ENCODE peak calls at places on chromosomes 13 and 19, in six cellular contexts. P is CD4-positive, CD25-positive, alpha-beta regulatory T cell; Q is cardiac muscle cell; G is aorta; F is OCI-LY7; E is pancreas. C is an unnamed sample. For H3K4me1 and H3K36me3, the result is how much of the 10 kb centered on the place peaks cover.

GRCh38 chr19:46125447-46125846 is 959 bp upstream of the IGFL3 start:
- DNase-seq in P (no peak), Q (no peak), G (no peak), F (peak), E (no peak), C (no peak)

GRCh38 chr19:51137812-51138425 is 4.2 kb upstream of the SIGLEC7 start:
- DNase-seq in P (no peak), Q (no peak), G (peak), F (no peak), E (no peak), C (no peak)

GRCh38 chr19:56155124-56155687 is 14.1 kb downstream of the ZNF444 start:
- DNase-seq in P (no peak), Q (no peak), G (no peak), F (no peak), E (peak), C (peak)

GRCh38 chr19:48618278-48618915 is 581 bp downstream of the RPL18 start:
- DNase-seq in P (no peak), Q (peak), G (no peak), F (no peak), E (peak), C (no peak)

GRCh38 chr13:64164435-64164834 is 2748.8 kb upstream of the PCDH20 start:
- DNase-seq in P (no peak), Q (no peak), G (no peak), F (no peak), E (peak), C (no peak)

GRCh38 chr13:28707629-28708427 is 10.9 kb downstream of the SLC46A3 start:
- DNase-seq in P (no peak), Q (no peak), G (no peak), F (peak), E (no peak), C (peak)

GRCh38 chr19:13925990-13926389 is 12.2 kb downstream of the PODNL1 start:
- DNase-seq in P (no peak), Q (no peak), G (no peak), F (no peak), E (no peak), C (no peak)

GRCh38 chr19:28358604-28359003 is 854.3 kb downstream of the UQCRFS1 start:
- DNase-seq in P (no peak), Q (no peak), G (no peak), F (no peak), E (no peak), C (no peak)

GRCh38 chr13:32811297-32811800 is 204.9 kb upstream of the KL start:
- DNase-seq in P (no peak), Q (no peak), G (no peak), F (no peak), E (no peak), C (no peak)

GRCh38 chr13:98910501-98910951 is 67.3 kb downstream of the DOCK9 start:
- DNase-seq in P (no peak), Q (no peak), G (no peak), F (no peak), E (no peak), C (no peak)

GRCh38 chr19:46180701-46181385 is 32.8 kb downstream of the IGFL2 start:
- DNase-seq in P (no peak), Q (no peak), G (no peak), F (no peak), E (no peak), C (no peak)

GRCh38 chr13:29749401-29750177 is 100.8 kb downstream of the UBL3 start:
- DNase-seq in P (no peak), Q (no peak), G (no peak), F (no peak), E (no peak), C (no peak)

GRCh38 chr13:51564252-51564651 is 20.0 kb upstream of the WDFY2 start:
- DNase-seq in P (no peak), Q (no peak), G (no peak), F (no peak), E (no peak), C (no peak)

GRCh38 chr13:102702965-102703720 is 8.3 kb upstream of the METTL21C start:
- DNase-seq in P (no peak), Q (no peak), G (no peak), F (no peak), E (no peak), C (no peak)

GRCh38 chr13:51714663-51715168 is 89.2 kb downstream of the DHRS12 start:
- DNase-seq in P (no peak), Q (no peak), G (no peak), F (no peak), E (no peak), C (no peak)

GRCh38 chr19:35328851-35329285 is at the start of gene CD22:
- DNase-seq in P (no peak), Q (no peak), G (no peak), F (peak), E (no peak), C (no peak)

GRCh38 chr19:612941-613340 is 20.4 kb downstream of the POLRMT start:
- DNase-seq in P (no peak), Q (no peak), G (no peak), F (no peak), E (peak), C (no peak)

GRCh38 chr13:20566424-20566916 is 487 bp upstream of the IFT88 start:
- DNase-seq in P (no peak), Q (no peak), G (no peak), F (no peak), E (no peak), C (no peak)

GRCh38 chr13:95814494-95814893 is 137.6 kb downstream of the DNAJC3 start:
- DNase-seq in P (no peak), Q (no peak), G (no peak), F (no peak), E (no peak), C (no peak)

GRCh38 chr19:35226748-35227147 is 1.8 kb downstream of the FAM187B start:
- DNase-seq in P (no peak), Q (no peak), G (no peak), F (no peak), E (no peak), C (no peak)

GRCh38 chr19:3683866-3684816 is 16.1 kb downstream of the PIP5K1C start:
- DNase-seq in P (no peak), Q (no peak), G (no peak), F (no peak), E (no peak), C (no peak)

GRCh38 chr19:7914099-7914498 is 531 bp upstream of the TGFBR3L start:
- DNase-seq in P (no peak), Q (no peak), G (no peak), F (no peak), E (no peak), C (no peak)

GRCh38 chr13:50236898-50237318 is 221.7 kb downstream of the KCNRG start:
- DNase-seq in P (peak), Q (no peak), G (no peak), F (no peak), E (no peak), C (no peak)

GRCh38 chr19:27870293-27870692 is 1342.7 kb downstream of the UQCRFS1 start:
- DNase-seq in P (no peak), Q (no peak), G (no peak), F (no peak), E (no peak), C (no peak)

GRCh38 chr19:38437295-38437694 is 3.8 kb downstream of the RYR1 start:
- DNase-seq in P (no peak), Q (no peak), G (no peak), F (no peak), E (no peak), C (no peak)

GRCh38 chr19:38433268-38433733 is at the start of gene RYR1:
- DNase-seq in P (peak), Q (peak), G (peak), F (peak), E (no peak), C (peak)

GRCh38 chr19:38437917-38438316 is 4.4 kb downstream of the RYR1 start:
- DNase-seq in P (no peak), Q (no peak), G (no peak), F (no peak), E (no peak), C (no peak)

GRCh38 chr19:38430931-38431330 is 2.6 kb upstream of the RYR1 start:
- DNase-seq in P (no peak), Q (no peak), G (no peak), F (no peak), E (no peak), C (no peak)

GRCh38 chr19:38434549-38435051 is 1.1 kb downstream of the RYR1 start:
- DNase-seq in P (no peak), Q (peak), G (peak), F (no peak), E (no peak), C (no peak)
- H3K4me1 ChIP-seq in P (under half), Q (under half), G (under half), F (under half), E (under half), C (under half)

DNA sequence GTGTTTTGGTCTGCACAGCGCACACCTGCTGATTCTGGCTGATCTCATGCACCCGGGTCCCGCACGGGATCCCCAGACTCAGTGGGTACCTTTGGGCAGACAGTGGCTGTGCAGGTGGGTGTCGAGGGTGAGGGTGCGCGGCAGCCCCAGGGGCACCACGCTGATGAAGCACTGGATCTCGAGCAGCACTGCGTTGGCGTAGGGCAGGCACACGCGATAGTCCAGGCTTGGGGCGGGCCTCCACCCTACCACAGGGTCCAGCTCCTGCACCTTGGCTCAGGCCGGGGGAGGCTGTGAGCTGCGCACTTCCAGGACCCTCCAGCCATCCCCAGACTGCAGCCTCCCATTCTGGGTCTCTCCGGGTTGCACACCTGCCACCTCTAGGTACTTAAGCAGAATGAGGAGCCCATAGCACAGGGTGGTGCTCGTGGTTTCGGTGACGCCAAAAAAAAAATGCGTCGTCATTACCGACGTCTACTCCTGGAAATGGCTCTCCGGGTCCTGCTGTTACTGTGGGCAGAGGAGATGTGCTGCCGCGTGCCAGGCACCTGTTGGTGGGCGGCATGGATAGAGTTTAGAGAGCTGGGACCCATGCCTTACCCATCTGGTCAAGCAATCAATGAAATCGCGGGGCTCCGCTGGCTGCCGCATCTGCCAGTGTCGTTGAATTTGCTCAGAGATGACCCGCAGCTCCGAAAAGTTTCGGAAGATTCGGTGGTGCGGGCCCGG is 10.5 kb downstream of the EGLN2 start:
- DNase-seq in P (no peak), Q (no peak), G (no peak), F (no peak), E (no peak), C (no peak)
- H3K36me3 ChIP-seq in P (under half), Q (under half), G (under half), F (half or more), E (under half), C (under half)

DNA sequence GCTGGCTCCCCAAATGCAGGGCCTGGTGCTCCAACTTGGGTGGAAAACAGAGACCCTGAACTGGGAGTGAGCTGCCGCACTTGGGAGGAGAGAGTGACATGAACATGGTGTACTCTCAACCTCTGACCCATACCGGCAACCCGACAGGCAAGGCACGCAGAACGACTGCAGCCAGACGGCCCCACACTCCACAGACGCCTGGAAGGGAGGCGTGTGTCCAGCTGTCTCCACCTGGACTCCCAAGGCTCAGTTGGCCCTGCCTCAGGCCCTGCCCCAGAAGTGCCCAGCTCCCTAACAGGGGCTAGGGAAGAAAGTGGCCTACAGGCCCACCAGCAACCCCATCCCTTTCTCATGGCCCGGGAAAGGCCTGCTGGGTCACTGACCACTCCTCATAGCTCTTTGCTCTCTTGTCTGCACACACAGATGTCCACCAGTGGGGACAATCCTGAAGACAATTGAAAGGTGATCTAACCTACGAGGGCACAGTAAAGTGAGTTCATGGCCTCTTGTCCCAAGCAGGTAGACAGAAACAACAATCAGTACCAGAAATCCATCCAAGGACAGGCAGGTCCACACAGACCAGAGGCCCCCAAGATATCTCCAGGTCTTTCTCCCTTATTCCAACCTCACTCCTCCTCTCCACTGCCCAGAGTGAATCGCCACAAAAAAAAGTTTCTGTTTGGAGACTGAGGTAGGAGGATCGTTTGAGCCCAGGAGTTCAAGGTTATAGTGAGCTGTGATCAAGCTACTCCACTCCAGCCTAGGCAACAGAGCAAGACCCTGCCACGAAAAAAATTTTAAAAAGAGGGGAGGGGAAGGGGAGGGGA is 28.2 kb downstream of the ELL start:
- DNase-seq in P (no peak), Q (no peak), G (no peak), F (no peak), E (no peak), C (no peak)
- H3K4me1 ChIP-seq in P (half or more), Q (under half), G (under half), F (under half), E (under half), C (under half)

GRCh38 chr19:40724848-40725247 is 7.9 kb downstream of the ITPKC start:
- DNase-seq in P (no peak), Q (no peak), G (no peak), F (no peak), E (no peak), C (no peak)

GRCh38 chr19:40724315-40724714 is 7.4 kb downstream of the ITPKC start:
- DNase-seq in P (no peak), Q (no peak), G (no peak), F (no peak), E (no peak), C (no peak)

GRCh38 chr19:40721936-40722661 is 5.2 kb downstream of the ITPKC start:
- DNase-seq in P (no peak), Q (no peak), G (no peak), F (no peak), E (no peak), C (no peak)

GRCh38 chr19:40723661-40724254 is 6.8 kb downstream of the ITPKC start:
- DNase-seq in P (no peak), Q (no peak), G (no peak), F (no peak), E (peak), C (no peak)

GRCh38 chr19:40726279-40726678 is 9.4 kb downstream of the ITPKC start:
- DNase-seq in P (no peak), Q (no peak), G (no peak), F (no peak), E (no peak), C (no peak)
- H3K36me3 ChIP-seq in P (under half), Q (under half), G (under half), F (under half), E (half or more), C (under half)

DNA sequence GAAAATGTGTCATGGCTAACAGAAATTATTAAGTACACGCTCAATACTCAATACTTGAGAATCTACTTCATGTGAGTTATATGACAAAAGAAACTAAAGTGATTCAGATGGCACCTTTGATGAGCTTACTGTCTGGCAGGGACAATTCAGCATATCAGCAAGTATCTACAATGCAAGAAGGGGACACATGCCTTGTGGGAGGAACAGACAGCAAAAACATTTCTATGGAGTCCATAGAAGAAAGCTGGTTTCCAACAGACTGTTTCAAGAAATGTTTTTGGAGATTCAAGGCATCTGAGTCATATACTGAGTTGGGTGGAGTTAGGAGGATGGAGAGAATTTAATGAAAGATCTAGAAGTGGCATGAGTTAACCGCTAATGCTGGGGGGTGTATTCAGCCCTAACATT is 54.7 kb downstream of the MBNL2 start:
- DNase-seq in P (no peak), Q (no peak), G (no peak), F (no peak), E (no peak), C (no peak)
- H3K4me1 ChIP-seq in P (under half), Q (under half), G (under half), F (under half), E (half or more), C (under half)

GRCh38 chr19:11059511-11060358 is 29.5 kb upstream of the LDLR start:
- DNase-seq in P (no peak), Q (no peak), G (no peak), F (no peak), E (peak), C (no peak)

GRCh38 chr19:11063434-11063833 is 25.8 kb upstream of the LDLR start:
- DNase-seq in P (no peak), Q (no peak), G (no peak), F (no peak), E (no peak), C (no peak)

GRCh38 chr19:11064831-11065303 is 24.4 kb upstream of the LDLR start:
- DNase-seq in P (no peak), Q (peak), G (no peak), F (no peak), E (peak), C (no peak)

GRCh38 chr19:11058246-11059030 is 30.8 kb upstream of the LDLR start:
- DNase-seq in P (no peak), Q (no peak), G (no peak), F (no peak), E (no peak), C (no peak)

GRCh38 chr19:11061951-11062350 is 27.3 kb upstream of the LDLR start:
- DNase-seq in P (no peak), Q (no peak), G (no peak), F (no peak), E (no peak), C (no peak)
- H3K36me3 ChIP-seq in P (under half), Q (under half), G (under half), F (half or more), E (under half), C (half or more)

GRCh38 chr19:17306285-17306714 is 628 bp downstream of the MRPL34 start:
- DNase-seq in P (no peak), Q (peak), G (peak), F (peak), E (no peak), C (no peak)

GRCh38 chr19:17304386-17305047 is 1.2 kb upstream of the MRPL34 start:
- DNase-seq in P (no peak), Q (no peak), G (peak), F (no peak), E (no peak), C (no peak)

GRCh38 chr19:17303940-17304267 is 679 bp upstream of the ABHD8 start:
- DNase-seq in P (no peak), Q (no peak), G (no peak), F (no peak), E (no peak), C (no peak)

GRCh38 chr19:17305517-17306284 is at the start of gene MRPL34:
- DNase-seq in P (peak), Q (peak), G (peak), F (peak), E (peak), C (peak)

DNA sequence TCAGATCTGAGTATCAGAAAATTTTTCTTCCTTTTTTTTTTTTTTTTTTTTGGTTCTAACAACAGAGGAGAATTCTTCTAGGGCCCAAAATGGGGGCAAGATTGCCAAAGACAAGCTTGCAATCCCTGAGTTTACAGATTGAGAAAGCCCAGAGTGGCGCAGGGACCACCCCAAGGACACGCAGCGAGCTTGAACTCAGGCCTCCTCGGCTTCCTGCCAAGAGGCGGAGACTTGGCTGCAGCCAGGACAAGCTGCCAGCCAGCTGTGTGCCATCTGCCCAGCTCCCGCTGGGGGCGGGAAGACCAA is 508 bp upstream of the MRPL34 start:
- DNase-seq in P (no peak), Q (no peak), G (no peak), F (no peak), E (no peak), C (no peak)
- H3K4me1 ChIP-seq in P (under half), Q (under half), G (under half), F (under half), E (under half), C (under half)

C was measured in HAP-1.